ENCODE peak calls at places on chromosomes 12 and 14, in four cellular contexts. One of them, this sample, is unnamed.

GRCh38 chr14:34460841-34461240 is 1.2 kb downstream of the SPTSSA start:
- DNase-seq in GM23338: no peak
- DNase-seq in mesothelial cell of epicardium: no peak
- DNase-seq in lower lobe of right lung: no peak
- DNase-seq in this sample: no peak

GRCh38 chr12:10214877-10215267 is 2.2 kb downstream of the GABARAPL1 start:
- DNase-seq in mesothelial cell of epicardium: no peak
- DNase-seq in GM23338: no peak
- DNase-seq in lower lobe of right lung: no peak
- DNase-seq in this sample: no peak

GRCh38 chr14:51643137-51643536 is 8.6 kb upstream of the FRMD6 start:
- DNase-seq in GM23338: no peak
- DNase-seq in lower lobe of right lung: no peak
- DNase-seq in mesothelial cell of epicardium: no peak
- DNase-seq in this sample: no peak

GRCh38 chr12:12425616-12426015 is 68.7 kb downstream of the BORCS5 start:
- DNase-seq in lower lobe of right lung: no peak
- DNase-seq in GM23338: no peak
- DNase-seq in mesothelial cell of epicardium: no peak
- DNase-seq in this sample: no peak

GRCh38 chr14:65200454-65200853 is 98.1 kb upstream of the MAX start:
- DNase-seq in mesothelial cell of epicardium: no peak
- DNase-seq in GM23338: no peak
- DNase-seq in lower lobe of right lung: no peak
- DNase-seq in this sample: no peak

GRCh38 chr12:75722714-75723200 is 211.3 kb upstream of the KRR1 start:
- DNase-seq in mesothelial cell of epicardium: no peak
- DNase-seq in lower lobe of right lung: no peak
- DNase-seq in GM23338: no peak
- DNase-seq in this sample: peak

GRCh38 chr12:72493390-72493789 is 221.2 kb downstream of the TRHDE start:
- DNase-seq in GM23338: no peak
- DNase-seq in lower lobe of right lung: no peak
- DNase-seq in mesothelial cell of epicardium: no peak
- DNase-seq in this sample: no peak

GRCh38 chr12:123602651-123603195 is 824 bp downstream of the DDX55 start:
- DNase-seq in lower lobe of right lung: no peak
- DNase-seq in GM23338: no peak
- DNase-seq in mesothelial cell of epicardium: no peak
- DNase-seq in this sample: peak

GRCh38 chr12:16266085-16266484 is 11.4 kb downstream of the SLC15A5 start:
- DNase-seq in lower lobe of right lung: no peak
- DNase-seq in GM23338: no peak
- DNase-seq in mesothelial cell of epicardium: no peak
- DNase-seq in this sample: no peak

GRCh38 chr12:98744692-98745091 is 99.6 kb downstream of the APAF1 start:
- DNase-seq in lower lobe of right lung: no peak
- DNase-seq in mesothelial cell of epicardium: no peak
- DNase-seq in GM23338: no peak
- DNase-seq in this sample: no peak

GRCh38 chr12:5944688-5945070 is 380 bp downstream of the ANO2 start:
- DNase-seq in mesothelial cell of epicardium: no peak
- DNase-seq in GM23338: peak
- DNase-seq in lower lobe of right lung: no peak
- DNase-seq in this sample: no peak

DNA sequence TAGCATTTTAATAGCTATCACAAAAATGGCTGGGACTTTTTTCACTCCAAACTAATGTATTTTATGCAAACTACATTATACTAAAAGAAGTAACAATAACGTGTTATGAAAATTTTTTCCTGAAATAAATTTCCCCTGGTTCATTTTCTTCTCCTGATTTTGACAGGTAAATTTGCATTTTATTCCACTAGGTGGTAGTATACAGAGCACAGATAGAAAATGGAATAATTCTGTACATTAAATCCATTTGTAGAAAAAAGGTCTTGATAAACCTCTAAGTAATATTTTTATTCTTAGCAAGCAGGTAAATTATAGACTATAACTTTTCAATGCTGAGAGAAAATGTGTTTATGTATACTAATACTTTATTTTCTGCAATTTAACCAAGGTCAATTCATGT is 96.5 kb downstream of the BCAT1 start:
- DNase-seq in mesothelial cell of epicardium: no peak
- DNase-seq in GM23338: no peak
- DNase-seq in lower lobe of right lung: no peak
- DNase-seq in this sample: no peak
- TF ChIP-seq CTCF in mesothelial cell of epicardium: peak
- TF ChIP-seq CTCF in GM23338: no peak
- TF ChIP-seq CTCF in lower lobe of right lung: peak
- TF ChIP-seq CTCF in this sample: no peak

GRCh38 chr12:2678416-2678815 is 116.4 kb upstream of the FKBP4 start:
- DNase-seq in mesothelial cell of epicardium: no peak
- DNase-seq in lower lobe of right lung: no peak
- DNase-seq in GM23338: no peak
- DNase-seq in this sample: no peak

GRCh38 chr12:2672863-2673262 is 121.9 kb upstream of the FKBP4 start:
- DNase-seq in lower lobe of right lung: no peak
- DNase-seq in GM23338: no peak
- DNase-seq in mesothelial cell of epicardium: no peak
- DNase-seq in this sample: no peak

GRCh38 chr12:2675776-2676175 is 119.0 kb upstream of the FKBP4 start:
- DNase-seq in lower lobe of right lung: no peak
- DNase-seq in GM23338: no peak
- DNase-seq in mesothelial cell of epicardium: no peak
- DNase-seq in this sample: no peak

GRCh38 chr12:2677142-2677880 is 117.5 kb upstream of the FKBP4 start:
- DNase-seq in mesothelial cell of epicardium: no peak
- DNase-seq in GM23338: no peak
- DNase-seq in lower lobe of right lung: no peak
- DNase-seq in this sample: no peak

DNA sequence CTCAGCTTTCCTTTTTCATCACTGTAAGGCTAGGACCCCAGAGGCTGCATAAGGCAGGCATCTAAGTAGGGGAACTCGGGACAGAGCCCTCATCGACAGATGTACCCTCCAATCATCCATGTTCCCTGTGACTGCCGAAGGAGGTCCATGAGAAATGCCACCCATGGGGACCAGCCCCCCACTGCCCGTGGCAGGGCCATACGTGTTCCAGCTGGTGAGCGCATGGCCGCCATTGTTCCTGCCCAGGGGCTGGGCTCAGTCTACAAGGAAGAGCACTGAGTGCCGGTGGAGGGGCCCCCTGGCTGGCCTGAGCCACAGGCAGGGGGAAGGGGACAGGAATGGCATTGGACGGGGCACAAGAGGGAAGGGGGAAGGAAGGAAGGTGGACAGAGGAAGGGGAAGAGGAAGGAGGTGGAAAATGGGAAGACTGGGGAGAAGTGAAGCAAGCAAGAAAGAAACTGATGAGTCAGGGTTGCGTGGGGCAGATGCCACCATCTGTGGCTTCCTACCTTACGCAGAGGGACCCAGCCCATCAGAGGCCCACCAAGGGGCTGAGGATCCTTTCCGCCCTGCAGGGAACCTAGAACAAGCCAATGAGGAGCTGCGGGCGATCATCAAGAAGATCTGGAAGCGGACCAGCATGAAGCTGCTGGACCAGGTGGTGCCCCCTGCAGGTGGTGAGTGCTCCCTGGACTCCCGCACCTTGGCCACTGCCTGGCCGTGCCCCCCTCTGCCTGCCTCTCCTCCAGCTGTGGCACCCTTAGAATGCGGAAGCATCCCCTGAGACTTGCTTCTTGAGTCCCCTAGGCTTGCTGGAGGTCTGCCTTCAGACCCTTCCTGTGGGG is 120.6 kb upstream of the FKBP4 start:
- DNase-seq in GM23338: peak
- DNase-seq in mesothelial cell of epicardium: no peak
- DNase-seq in lower lobe of right lung: no peak
- DNase-seq in this sample: no peak
- TF ChIP-seq CTCF in GM23338: peak
- TF ChIP-seq CTCF in mesothelial cell of epicardium: no peak
- TF ChIP-seq CTCF in lower lobe of right lung: no peak
- TF ChIP-seq CTCF in this sample: no peak

GRCh38 chr14:101575581-101575980 is 14.3 kb downstream of the DIO3 start:
- DNase-seq in mesothelial cell of epicardium: no peak
- DNase-seq in GM23338: peak
- DNase-seq in lower lobe of right lung: peak
- DNase-seq in this sample: no peak

GRCh38 chr14:101571004-101571403 is 9.7 kb downstream of the DIO3 start:
- DNase-seq in GM23338: no peak
- DNase-seq in mesothelial cell of epicardium: no peak
- DNase-seq in lower lobe of right lung: peak
- DNase-seq in this sample: no peak

GRCh38 chr14:101578489-101578888 is 17.2 kb downstream of the DIO3 start:
- DNase-seq in lower lobe of right lung: peak
- DNase-seq in mesothelial cell of epicardium: no peak
- DNase-seq in GM23338: no peak
- DNase-seq in this sample: no peak

GRCh38 chr14:101577221-101577909 is 16.1 kb downstream of the DIO3 start:
- DNase-seq in lower lobe of right lung: peak
- DNase-seq in GM23338: no peak
- DNase-seq in mesothelial cell of epicardium: no peak
- DNase-seq in this sample: no peak

GRCh38 chr14:101573289-101573688 is 12.0 kb downstream of the DIO3 start:
- DNase-seq in lower lobe of right lung: peak
- DNase-seq in GM23338: no peak
- DNase-seq in mesothelial cell of epicardium: no peak
- DNase-seq in this sample: no peak
- TF ChIP-seq CTCF in lower lobe of right lung: no peak
- TF ChIP-seq CTCF in GM23338: no peak
- TF ChIP-seq CTCF in mesothelial cell of epicardium: no peak
- TF ChIP-seq CTCF in this sample: no peak

DNA sequence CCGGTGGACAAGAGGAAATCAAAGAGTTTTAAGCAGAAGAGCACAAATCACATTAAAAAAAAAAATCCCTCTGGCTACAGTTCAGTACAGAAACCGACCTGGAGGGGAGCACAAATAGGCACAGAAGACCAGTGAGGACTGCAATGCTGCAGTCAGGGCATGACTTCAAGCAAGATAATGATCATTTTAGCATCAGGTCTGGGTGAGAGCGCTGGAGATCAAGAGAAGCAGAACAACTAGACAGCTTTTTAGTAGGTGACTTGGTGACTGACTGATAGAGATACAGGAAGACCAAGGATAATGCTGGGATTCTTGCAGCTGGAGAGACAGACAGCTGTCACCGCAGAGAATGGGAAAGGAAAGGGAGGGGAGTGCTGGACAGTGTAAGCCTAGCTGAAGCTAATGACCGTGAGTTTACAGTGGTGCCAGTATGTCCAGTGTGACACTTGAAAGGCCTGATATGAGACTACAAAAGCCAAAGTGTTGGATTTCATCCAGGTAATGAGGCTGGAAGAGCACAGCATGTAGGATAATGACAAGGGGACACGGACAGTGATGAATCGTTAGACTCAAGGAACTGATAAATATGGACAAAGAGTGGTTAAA is 5.6 kb downstream of the NFYB start:
- DNase-seq in mesothelial cell of epicardium: no peak
- DNase-seq in lower lobe of right lung: no peak
- DNase-seq in GM23338: no peak
- DNase-seq in this sample: no peak
- TF ChIP-seq CTCF in mesothelial cell of epicardium: no peak
- TF ChIP-seq CTCF in lower lobe of right lung: no peak
- TF ChIP-seq CTCF in GM23338: no peak
- TF ChIP-seq CTCF in this sample: no peak

GRCh38 chr14:22558221-22558913 is 30.7 kb downstream of the DAD1 start:
- DNase-seq in GM23338: peak
- DNase-seq in lower lobe of right lung: no peak
- DNase-seq in mesothelial cell of epicardium: no peak
- DNase-seq in this sample: no peak

GRCh38 chr14:22561661-22562579 is 27.1 kb downstream of the DAD1 start:
- DNase-seq in lower lobe of right lung: peak
- DNase-seq in GM23338: no peak
- DNase-seq in mesothelial cell of epicardium: no peak
- DNase-seq in this sample: peak

GRCh38 chr14:22561366-22561660 is 27.7 kb downstream of the DAD1 start:
- DNase-seq in GM23338: no peak
- DNase-seq in mesothelial cell of epicardium: no peak
- DNase-seq in lower lobe of right lung: no peak
- DNase-seq in this sample: no peak

GRCh38 chr14:22559041-22559440 is 30.0 kb downstream of the DAD1 start:
- DNase-seq in mesothelial cell of epicardium: no peak
- DNase-seq in GM23338: no peak
- DNase-seq in lower lobe of right lung: no peak
- DNase-seq in this sample: no peak

GRCh38 chr14:22560638-22561365 is 28.2 kb downstream of the DAD1 start:
- DNase-seq in mesothelial cell of epicardium: no peak
- DNase-seq in GM23338: no peak
- DNase-seq in lower lobe of right lung: no peak
- DNase-seq in this sample: no peak
- TF ChIP-seq CTCF in mesothelial cell of epicardium: no peak
- TF ChIP-seq CTCF in GM23338: no peak
- TF ChIP-seq CTCF in lower lobe of right lung: no peak
- TF ChIP-seq CTCF in this sample: no peak

GRCh38 chr12:7178481-7178880 is 11.0 kb upstream of the PEX5 start:
- DNase-seq in GM23338: no peak
- DNase-seq in lower lobe of right lung: no peak
- DNase-seq in mesothelial cell of epicardium: no peak
- DNase-seq in this sample: no peak

GRCh38 chr12:7180685-7181084 is 8.8 kb upstream of the PEX5 start:
- DNase-seq in lower lobe of right lung: no peak
- DNase-seq in mesothelial cell of epicardium: no peak
- DNase-seq in GM23338: no peak
- DNase-seq in this sample: no peak

GRCh38 chr12:7176595-7176994 is 12.9 kb upstream of the PEX5 start:
- DNase-seq in lower lobe of right lung: no peak
- DNase-seq in mesothelial cell of epicardium: no peak
- DNase-seq in GM23338: no peak
- DNase-seq in this sample: no peak

GRCh38 chr12:7171854-7172253 is 17.6 kb upstream of the PEX5 start:
- DNase-seq in lower lobe of right lung: no peak
- DNase-seq in mesothelial cell of epicardium: no peak
- DNase-seq in GM23338: peak
- DNase-seq in this sample: no peak

DNA sequence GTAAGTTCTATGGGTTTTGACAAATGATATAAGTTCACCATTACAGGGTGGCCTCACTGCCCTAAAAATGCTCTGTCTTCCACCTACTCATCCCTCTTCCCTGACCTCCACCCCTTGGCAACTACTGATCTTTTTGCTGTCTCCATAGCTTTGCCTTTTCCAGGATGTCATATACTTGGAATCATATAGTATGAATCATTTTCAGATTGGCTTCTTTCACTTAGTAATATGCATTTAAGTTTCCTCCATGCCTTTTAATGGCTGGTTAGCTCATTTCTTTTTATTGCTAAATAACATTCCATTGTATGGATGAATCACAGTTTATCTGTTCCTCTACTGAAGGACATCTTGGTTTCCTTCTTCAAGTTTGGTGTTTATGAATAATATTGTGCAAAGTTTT is 14.0 kb upstream of the PEX5 start:
- DNase-seq in lower lobe of right lung: no peak
- DNase-seq in mesothelial cell of epicardium: no peak
- DNase-seq in GM23338: no peak
- DNase-seq in this sample: no peak
- TF ChIP-seq CTCF in lower lobe of right lung: no peak
- TF ChIP-seq CTCF in mesothelial cell of epicardium: no peak
- TF ChIP-seq CTCF in GM23338: no peak
- TF ChIP-seq CTCF in this sample: no peak

This sample was measured in GM13976.